ENCODE peak calls at places on chromosomes 16 and 17, in six cellular contexts. H, C, J, D, N and Z are unnamed samples.

GRCh38 chr16:81598083-81598482 is 153.5 kb downstream of the CMIP start:
- DNase-seq in H (no peak), C (no peak), J (no peak), D (no peak), N (no peak), Z (no peak)

GRCh38 chr17:41888332-41888965 is 23.2 kb upstream of the KLHL11 start:
- DNase-seq in H (no peak), C (no peak), J (no peak), D (no peak), N (no peak), Z (no peak)

GRCh38 chr17:67449065-67449464 is 72.0 kb downstream of the PITPNC1 start:
- DNase-seq in H (no peak), C (no peak), J (no peak), D (no peak), N (no peak), Z (no peak)

GRCh38 chr17:5711344-5711743 is 127.0 kb upstream of the NLRP1 start:
- DNase-seq in H (no peak), C (no peak), J (no peak), D (no peak), N (no peak), Z (no peak)

GRCh38 chr17:58046230-58047094 is 36.8 kb upstream of the DYNLL2 start:
- DNase-seq in H (no peak), C (no peak), J (peak), D (no peak), N (no peak), Z (no peak)

GRCh38 chr17:80992948-80993624 is 1.4 kb downstream of the CHMP6 start:
- DNase-seq in H (no peak), C (peak), J (no peak), D (no peak), N (no peak), Z (no peak)

GRCh38 chr16:81181013-81181720 is 57.3 kb upstream of the BCO1 start:
- DNase-seq in H (no peak), C (peak), J (peak), D (peak), N (no peak), Z (peak)

GRCh38 chr16:72138064-72138572 is 33.8 kb downstream of the PMFBP1 start:
- DNase-seq in H (no peak), C (no peak), J (no peak), D (no peak), N (no peak), Z (no peak)

GRCh38 chr17:40915721-40916256 is 21.7 kb downstream of the KRT23 start:
- DNase-seq in H (no peak), C (no peak), J (no peak), D (no peak), N (no peak), Z (no peak)

GRCh38 chr17:16938496-16939270 is 33.2 kb downstream of the TNFRSF13B start:
- DNase-seq in H (no peak), C (peak), J (no peak), D (no peak), N (no peak), Z (no peak)

GRCh38 chr16:11503566-11503965 is 83.2 kb downstream of the LITAF start:
- DNase-seq in H (no peak), C (peak), J (no peak), D (no peak), N (no peak), Z (no peak)

GRCh38 chr16:31006086-31006385 is 4.4 kb downstream of the STX1B start:
- DNase-seq in H (no peak), C (no peak), J (no peak), D (no peak), N (no peak), Z (no peak)

GRCh38 chr16:84511821-84512220 is 7.4 kb upstream of the MEAK7 start:
- DNase-seq in H (no peak), C (peak), J (no peak), D (no peak), N (no peak), Z (no peak)

GRCh38 chr17:12722282-12722681 is 56.6 kb downstream of the MYOCD start:
- DNase-seq in H (no peak), C (no peak), J (no peak), D (no peak), N (no peak), Z (no peak)

GRCh38 chr17:40511667-40512221 is 10.3 kb upstream of the TNS4 start:
- DNase-seq in H (no peak), C (peak), J (no peak), D (no peak), N (no peak), Z (no peak)

GRCh38 chr17:31339906-31340661 is 18.7 kb upstream of the EVI2A start:
- DNase-seq in H (no peak), C (no peak), J (no peak), D (peak), N (no peak), Z (no peak)

GRCh38 chr17:10756604-10757003 is 26.8 kb upstream of the TMEM220 start:
- DNase-seq in H (no peak), C (no peak), J (no peak), D (no peak), N (no peak), Z (no peak)